ENCODE peak calls at places on chromosomes 2 and 18, in ten cellular contexts. A is stimulated activated CD4-positive, alpha-beta T cell treated with anti-CD3 and anti-CD28 coated beads, Interleukin-1b, Interleukin-23, amount 100 ng/mL, for 24 hours; X is MCF 10A; T is choroid plexus epithelial cell; B is RPMI8226; O is H4; J is activated T-helper 1 cell treated with Interleukin-2 at 50 U/mL for 16 hours; W is AG08396; S is activated effector memory CD4-positive, alpha-beta T cell treated with anti-CD3 and anti-CD28 coated beads, Interleukin-2, amount 50 U/mL, for 16 hours; V is HS-27A. F is an unnamed sample.

GRCh38 chr2:27711804-27712203 is 48.1 kb downstream of the SLC4A1AP start:
- DNase-seq in A (no peak), X (no peak), T (no peak), B (no peak), O (no peak), J (no peak), W (no peak), S (no peak), V (no peak), F (no peak)

GRCh38 chr2:121159291-121160144 is 125.5 kb downstream of the TFCP2L1 start:
- DNase-seq in A (no peak), X (no peak), T (no peak), B (no peak), O (no peak), J (no peak), W (no peak), S (no peak), V (no peak), F (no peak)

GRCh38 chr18:69963196-69963595 is 15.5 kb upstream of the CD226 start:
- DNase-seq in A (no peak), X (no peak), T (no peak), B (no peak), O (no peak), J (no peak), W (no peak), S (no peak), V (no peak), F (no peak)

GRCh38 chr2:67798536-67799160 is 264.2 kb downstream of the C1D start:
- DNase-seq in A (no peak), X (no peak), T (no peak), B (no peak), O (no peak), J (no peak), W (no peak), S (no peak), V (no peak), F (no peak)

GRCh38 chr2:233919938-233920337 is 2.8 kb downstream of the TRPM8 start:
- DNase-seq in A (no peak), X (peak; percentile 66), T (peak; percentile 32), B (no peak), O (peak; percentile 68), J (no peak), W (no peak), S (no peak), V (no peak), F (peak; percentile 57)

GRCh38 chr18:11689031-11689971 is at the start of gene GNAL:
- DNase-seq in A (peak; percentile 28), X (peak; percentile 74), T (peak; percentile 92), B (peak; percentile 79), O (peak; percentile 81), J (no peak), W (peak; percentile 85), S (peak; percentile 81), V (no peak), F (peak; percentile 16)

GRCh38 chr2:70357076-70358071 is 55.5 kb upstream of the FAM136A start:
- DNase-seq in A (no peak), X (no peak), T (no peak), B (no peak), O (no peak), J (no peak), W (peak; percentile 21), S (no peak), V (no peak), F (peak; percentile 26)

GRCh38 chr2:97900806-97901205 is 94.9 kb downstream of the TMEM131 start:
- DNase-seq in A (no peak), X (peak; percentile 43), T (peak; percentile 59), B (no peak), O (no peak), J (no peak), W (no peak), S (no peak), V (peak; percentile 7), F (no peak)

GRCh38 chr2:209426432-209426831 is 2.6 kb downstream of the MAP2 start:
- DNase-seq in A (no peak), X (peak; percentile 29), T (peak; percentile 75), B (peak; percentile 7), O (peak; percentile 77), J (no peak), W (no peak), S (no peak), V (no peak), F (no peak)